ENCODE peak calls at places on chromosomes 7 and 10, in seven cellular contexts. One of them, this sample, is unnamed.

GRCh38 chr10:25824050-25824449 is 110.0 kb upstream of the MYO3A start:
- DNase-seq in stomach: no peak
- DNase-seq in NCI-H1417: no peak
- DNase-seq in ovary: no peak
- DNase-seq in GM13977: no peak
- DNase-seq in AG08396: no peak
- DNase-seq in KBM-7: no peak
- DNase-seq in this sample: no peak

GRCh38 chr7:145036592-145037386 is 200.9 kb upstream of the TPK1 start:
- DNase-seq in stomach: no peak
- DNase-seq in NCI-H1417: peak
- DNase-seq in ovary: no peak
- DNase-seq in GM13977: peak
- DNase-seq in AG08396: no peak
- DNase-seq in KBM-7: peak
- DNase-seq in this sample: peak

GRCh38 chr10:131210181-131210580 is 101.3 kb downstream of the TCERG1L start:
- DNase-seq in stomach: peak
- DNase-seq in NCI-H1417: no peak
- DNase-seq in ovary: no peak
- DNase-seq in GM13977: no peak
- DNase-seq in AG08396: no peak
- DNase-seq in KBM-7: no peak
- DNase-seq in this sample: no peak

GRCh38 chr7:27555670-27556069 is 107.0 kb downstream of the HIBADH start:
- DNase-seq in stomach: no peak
- DNase-seq in NCI-H1417: no peak
- DNase-seq in ovary: no peak
- DNase-seq in GM13977: no peak
- DNase-seq in AG08396: no peak
- DNase-seq in KBM-7: no peak
- DNase-seq in this sample: no peak

GRCh38 chr10:132064771-132065437 is 842 bp upstream of the JAKMIP3 start:
- DNase-seq in stomach: no peak
- DNase-seq in NCI-H1417: no peak
- DNase-seq in ovary: no peak
- DNase-seq in GM13977: no peak
- DNase-seq in AG08396: no peak
- DNase-seq in KBM-7: no peak
- DNase-seq in this sample: no peak

GRCh38 chr10:112953760-112954159 is 3.7 kb downstream of the TCF7L2 start:
- DNase-seq in stomach: no peak
- DNase-seq in NCI-H1417: no peak
- DNase-seq in ovary: no peak
- DNase-seq in GM13977: no peak
- DNase-seq in AG08396: no peak
- DNase-seq in KBM-7: no peak
- DNase-seq in this sample: no peak

GRCh38 chr7:128271471-128272454 is 30.7 kb downstream of the LEP start:
- DNase-seq in stomach: no peak
- DNase-seq in NCI-H1417: no peak
- DNase-seq in ovary: peak
- DNase-seq in GM13977: no peak
- DNase-seq in AG08396: peak
- DNase-seq in KBM-7: no peak
- DNase-seq in this sample: no peak

GRCh38 chr10:122815458-122815857 is 30.2 kb downstream of the CUZD1 start:
- DNase-seq in stomach: no peak
- DNase-seq in NCI-H1417: no peak
- DNase-seq in ovary: no peak
- DNase-seq in GM13977: no peak
- DNase-seq in AG08396: no peak
- DNase-seq in KBM-7: no peak
- DNase-seq in this sample: no peak

GRCh38 chr10:30433286-30433778 is 652 bp upstream of the MAP3K8 start:
- DNase-seq in stomach: peak
- DNase-seq in NCI-H1417: no peak
- DNase-seq in ovary: peak
- DNase-seq in GM13977: no peak
- DNase-seq in AG08396: peak
- DNase-seq in KBM-7: no peak
- DNase-seq in this sample: peak

GRCh38 chr10:96960872-96961271 is 128.8 kb downstream of the LCOR start:
- DNase-seq in stomach: no peak
- DNase-seq in NCI-H1417: no peak
- DNase-seq in ovary: no peak
- DNase-seq in GM13977: no peak
- DNase-seq in AG08396: no peak
- DNase-seq in KBM-7: no peak
- DNase-seq in this sample: no peak

GRCh38 chr10:3251172-3251571 is 78.6 kb upstream of the PITRM1 start:
- DNase-seq in stomach: no peak
- DNase-seq in NCI-H1417: no peak
- DNase-seq in ovary: no peak
- DNase-seq in GM13977: no peak
- DNase-seq in AG08396: no peak
- DNase-seq in KBM-7: no peak
- DNase-seq in this sample: no peak

GRCh38 chr10:11135709-11136108 is 118.0 kb downstream of the CELF2 start:
- DNase-seq in stomach: no peak
- DNase-seq in NCI-H1417: no peak
- DNase-seq in ovary: no peak
- DNase-seq in GM13977: no peak
- DNase-seq in AG08396: no peak
- DNase-seq in KBM-7: no peak
- DNase-seq in this sample: no peak

GRCh38 chr10:20714518-20714917 is 182.6 kb downstream of the NEBL start:
- DNase-seq in stomach: no peak
- DNase-seq in NCI-H1417: no peak
- DNase-seq in ovary: no peak
- DNase-seq in GM13977: no peak
- DNase-seq in AG08396: no peak
- DNase-seq in KBM-7: no peak
- DNase-seq in this sample: no peak

GRCh38 chr10:48554668-48555067 is 50.2 kb downstream of the ARHGAP22 start:
- DNase-seq in stomach: no peak
- DNase-seq in NCI-H1417: no peak
- DNase-seq in ovary: no peak
- DNase-seq in GM13977: no peak
- DNase-seq in AG08396: no peak
- DNase-seq in KBM-7: no peak
- DNase-seq in this sample: no peak

GRCh38 chr7:122310119-122311021 is 5.8 kb upstream of the FEZF1 start:
- DNase-seq in stomach: no peak
- DNase-seq in NCI-H1417: no peak
- DNase-seq in ovary: no peak
- DNase-seq in GM13977: no peak
- DNase-seq in AG08396: no peak
- DNase-seq in KBM-7: peak
- DNase-seq in this sample: no peak

GRCh38 chr10:50988792-50989191 is 85.5 kb upstream of the PRKG1 start:
- DNase-seq in stomach: no peak
- DNase-seq in NCI-H1417: no peak
- DNase-seq in ovary: no peak
- DNase-seq in GM13977: peak
- DNase-seq in AG08396: peak
- DNase-seq in KBM-7: peak
- DNase-seq in this sample: no peak

GRCh38 chr7:28990200-28990960 is 32.2 kb upstream of the TRIL start:
- DNase-seq in stomach: no peak
- DNase-seq in NCI-H1417: no peak
- DNase-seq in ovary: no peak
- DNase-seq in GM13977: no peak
- DNase-seq in AG08396: no peak
- DNase-seq in KBM-7: no peak
- DNase-seq in this sample: no peak

This sample was measured in HTR-8/SVneo.